ENCODE peak calls at places on chromosomes 1 and 21, in seven cellular contexts. One of them, this sample, is unnamed.
A peak's percentile ranks its signal among the peaks of the same experiment; 100 is the strongest.

GRCh38 chr21:42767561-42767835 is 111.8 kb downstream of the WDR4 start:
- DNase-seq in heart left ventricle: no peak
- DNase-seq in T-helper 1 cell: no peak
- DNase-seq in HT-29: no peak
- DNase-seq in COR-L47: no peak
- DNase-seq in GM06990: no peak
- DNase-seq in aorta: no peak
- DNase-seq in this sample: no peak

GRCh38 chr1:207925210-207925609 is 14.3 kb upstream of the CD34 start:
- DNase-seq in COR-L47: peak; percentile 10
- DNase-seq in T-helper 1 cell: no peak
- DNase-seq in aorta: peak; percentile 83
- DNase-seq in HT-29: no peak
- DNase-seq in heart left ventricle: peak; percentile 66
- DNase-seq in GM06990: no peak
- DNase-seq in this sample: no peak

GRCh38 chr21:35697321-35697808 is 363.0 kb downstream of the SETD4 start:
- DNase-seq in COR-L47: peak; percentile 82
- DNase-seq in HT-29: no peak
- DNase-seq in GM06990: no peak
- DNase-seq in aorta: peak; percentile 81
- DNase-seq in heart left ventricle: peak; percentile 72
- DNase-seq in T-helper 1 cell: no peak
- DNase-seq in this sample: no peak

GRCh38 chr1:209168204-209168603 is 415.3 kb upstream of the CAMK1G start:
- DNase-seq in COR-L47: no peak
- DNase-seq in aorta: no peak
- DNase-seq in T-helper 1 cell: no peak
- DNase-seq in heart left ventricle: no peak
- DNase-seq in GM06990: no peak
- DNase-seq in HT-29: no peak
- DNase-seq in this sample: no peak

GRCh38 chr1:98903261-98903660 is 101.4 kb downstream of the PLPPR5 start:
- DNase-seq in heart left ventricle: no peak
- DNase-seq in GM06990: no peak
- DNase-seq in aorta: no peak
- DNase-seq in COR-L47: no peak
- DNase-seq in T-helper 1 cell: no peak
- DNase-seq in HT-29: peak; percentile 30
- DNase-seq in this sample: no peak

GRCh38 chr21:22421416-22422190 is 1423.4 kb downstream of the NCAM2 start:
- DNase-seq in GM06990: no peak
- DNase-seq in T-helper 1 cell: no peak
- DNase-seq in COR-L47: no peak
- DNase-seq in heart left ventricle: no peak
- DNase-seq in aorta: no peak
- DNase-seq in HT-29: no peak
- DNase-seq in this sample: no peak

GRCh38 chr1:24222778-24223177 is 35.7 kb upstream of the IFNLR1 start:
- DNase-seq in T-helper 1 cell: no peak
- DNase-seq in aorta: no peak
- DNase-seq in heart left ventricle: no peak
- DNase-seq in HT-29: no peak
- DNase-seq in COR-L47: no peak
- DNase-seq in GM06990: no peak
- DNase-seq in this sample: no peak

GRCh38 chr1:175023043-175023921 is at the start of gene MRPS14:
- DNase-seq in aorta: peak; percentile 99
- DNase-seq in T-helper 1 cell: peak; percentile 96
- DNase-seq in heart left ventricle: peak; percentile 98
- DNase-seq in COR-L47: peak; percentile 97
- DNase-seq in HT-29: peak; percentile 98
- DNase-seq in GM06990: peak; percentile 100
- DNase-seq in this sample: peak; percentile 98

GRCh38 chr21:43829575-43830119 is 35.4 kb upstream of the AGPAT3 start:
- DNase-seq in GM06990: no peak
- DNase-seq in aorta: no peak
- DNase-seq in HT-29: no peak
- DNase-seq in heart left ventricle: peak; percentile 15
- DNase-seq in T-helper 1 cell: no peak
- DNase-seq in COR-L47: no peak
- DNase-seq in this sample: no peak

GRCh38 chr1:3011631-3012510 is 9.4 kb upstream of the ACTRT2 start:
- DNase-seq in aorta: peak; percentile 74
- DNase-seq in COR-L47: no peak
- DNase-seq in GM06990: no peak
- DNase-seq in T-helper 1 cell: no peak
- DNase-seq in HT-29: no peak
- DNase-seq in heart left ventricle: no peak
- DNase-seq in this sample: peak; percentile 39